ENCODE peak calls at places on chromosomes 5 and 9, in nine cellular contexts. R is CD8-positive, alpha-beta T cell; V is lung; T is neural progenitor cell; F is OCI-LY7; D is DND-41; Q is SJCRH30; O is adrenal gland; N is fibroblast of lung. X is an unnamed sample. For H3K4me1, the result is how much of the 10 kb centered on the place peaks cover.

GRCh38 chr5:43073597-43074546 is 33.8 kb upstream of the ANXA2R start:
- DNase-seq in O (peak), F (peak), N (peak), Q (peak), V (no peak), T (peak), D (peak), R (peak), X (peak)

GRCh38 chr5:54835642-54836041 is 149.8 kb downstream of the ESM1 start:
- DNase-seq in D (no peak), Q (no peak), N (peak), O (no peak), R (no peak), T (no peak), F (no peak), V (no peak), X (no peak)

GRCh38 chr5:142317673-142318261 is 7.1 kb downstream of the SPRY4 start:
- DNase-seq in D (no peak), F (no peak), R (no peak), T (no peak), O (no peak), Q (no peak), N (peak), V (no peak), X (no peak)

GRCh38 chr9:127809562-127810377 is 7.1 kb downstream of the FPGS start:
- DNase-seq in F (peak), D (no peak), V (no peak), N (no peak), Q (no peak), T (peak), O (no peak), R (no peak), X (no peak)

GRCh38 chr9:130946778-130947617 is 8.0 kb upstream of the FIBCD1 start:
- DNase-seq in Q (peak), O (no peak), V (no peak), D (peak), N (peak), F (no peak), R (no peak), T (no peak), X (no peak)

GRCh38 chr5:171312129-171312819 is 3.2 kb downstream of the TLX3 start:
- DNase-seq in Q (no peak), D (peak), O (no peak), R (no peak), T (peak), N (peak), F (no peak), V (no peak), X (no peak)

GRCh38 chr5:170311856-170312405 is 14.4 kb upstream of the LCP2 start:
- DNase-seq in V (no peak), O (no peak), F (no peak), D (no peak), R (no peak), T (no peak), N (no peak), Q (no peak), X (no peak)

GRCh38 chr9:136538599-136539426 is 7.0 kb downstream of the NOTCH1 start:
- DNase-seq in D (no peak), Q (no peak), O (no peak), V (no peak), T (no peak), N (no peak), R (peak), F (peak), X (peak)

GRCh38 chr9:25677301-25678146 is 720 bp downstream of the TUSC1 start:
- DNase-seq in F (no peak), T (peak), O (peak), Q (peak), R (no peak), N (peak), V (peak), D (no peak), X (no peak)

GRCh38 chr9:111910428-111910827 is 13.8 kb downstream of the UGCG start:
- DNase-seq in Q (no peak), F (no peak), O (no peak), R (no peak), V (no peak), N (no peak), T (no peak), D (no peak), X (no peak)

GRCh38 chr9:131597246-131597645 is 51.9 kb downstream of the PRRT1B start:
- DNase-seq in F (no peak), O (no peak), R (no peak), Q (no peak), T (no peak), D (no peak), V (no peak), N (no peak), X (no peak)

GRCh38 chr9:113621309-113621791 is 157.8 kb downstream of the RGS3 start:
- DNase-seq in D (no peak), T (peak), N (peak), F (no peak), R (no peak), V (no peak), O (peak), Q (peak), X (no peak)

GRCh38 chr9:113620377-113621161 is 157.0 kb downstream of the RGS3 start:
- DNase-seq in N (peak), V (peak), O (peak), Q (peak), F (no peak), T (peak), D (no peak), R (no peak), X (no peak)

GRCh38 chr9:113622600-113623400 is 159.3 kb downstream of the RGS3 start:
- DNase-seq in N (peak), O (no peak), F (peak), R (no peak), V (no peak), T (no peak), D (no peak), Q (peak), X (no peak)

GRCh38 chr9:113623851-113624485 is 160.4 kb downstream of the RGS3 start:
- DNase-seq in F (no peak), N (no peak), T (no peak), V (no peak), R (no peak), D (no peak), Q (no peak), O (no peak), X (no peak)

DNA sequence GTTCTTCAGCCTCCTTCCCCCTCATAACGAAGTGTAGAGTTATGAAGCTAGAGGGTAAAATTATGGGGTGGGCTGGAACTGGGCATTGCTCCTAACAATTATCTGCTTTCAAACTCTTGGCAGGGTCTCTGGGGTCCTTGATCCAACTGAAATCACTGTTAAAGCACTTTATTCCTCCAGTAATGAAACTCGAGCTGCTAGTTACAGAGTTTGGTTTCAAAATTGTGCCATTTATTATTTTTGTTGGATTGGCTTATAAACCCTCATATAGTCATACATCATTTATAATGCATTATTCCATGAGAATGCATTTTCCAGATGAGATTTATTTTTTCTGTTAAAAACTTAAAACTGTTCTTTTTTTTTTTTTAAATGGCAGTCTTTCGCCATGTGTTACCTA is 158.5 kb downstream of the RGS3 start:
- DNase-seq in T (no peak), Q (no peak), V (no peak), R (no peak), F (no peak), D (no peak), N (no peak), O (no peak), X (no peak)
- H3K27ac ChIP-seq in T (no peak), Q (peak), V (no peak), R (no peak), F (no peak), D (no peak), N (peak), O (no peak), X (no peak)

GRCh38 chr5:134411546-134412266 is at the start of gene CDKN2AIPNL:
- DNase-seq in D (peak), R (peak), N (peak), V (peak), T (peak), O (peak), Q (peak), F (peak), X (peak)
- H3K4me1 ChIP-seq in D (under half), R (under half), N (under half), V (under half), T (under half), O (under half), Q (under half), F (under half), X (under half)

GRCh38 chr5:78546597-78546996 is 102.0 kb downstream of the LHFPL2 start:
- DNase-seq in R (no peak), F (no peak), O (no peak), D (no peak), N (peak), Q (no peak), T (no peak), V (no peak), X (no peak)
- H3K27ac ChIP-seq in R (no peak), F (no peak), O (no peak), D (no peak), N (peak), Q (no peak), T (no peak), V (no peak), X (no peak)

DNA sequence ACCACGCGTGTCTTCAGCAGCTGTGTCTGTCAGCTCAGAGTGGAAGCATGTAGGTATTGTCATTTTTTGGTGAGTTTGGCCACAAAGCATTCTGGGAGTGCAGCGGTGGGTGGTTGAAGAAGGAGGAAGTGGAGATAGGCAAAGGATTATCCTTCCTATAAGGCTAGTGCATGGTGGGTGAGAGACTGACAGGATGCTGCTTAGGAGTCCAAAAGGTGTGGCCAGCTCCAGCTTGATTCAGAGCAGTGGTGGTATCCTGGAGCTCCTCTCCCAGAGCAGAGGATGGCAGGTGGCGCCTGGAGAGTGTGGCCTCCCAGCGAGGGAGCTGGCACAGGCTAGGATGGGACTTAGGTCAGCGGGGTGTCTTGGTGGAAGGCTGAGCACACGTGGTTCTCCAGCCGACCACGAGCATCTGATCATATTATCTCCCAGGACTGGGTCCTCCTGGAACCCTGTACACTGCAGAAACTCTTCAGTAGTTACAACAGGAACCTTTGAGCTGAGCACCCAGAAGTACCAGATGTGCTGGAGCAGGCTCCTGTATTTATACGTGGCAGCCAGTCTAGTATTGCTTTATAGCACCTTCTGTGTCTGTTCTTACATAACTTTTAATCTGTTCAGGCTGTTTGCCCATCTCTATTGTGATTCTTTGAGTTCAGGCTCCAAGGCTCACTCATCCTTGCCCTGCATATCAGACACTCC is 29.6 kb downstream of the MAML1 start:
- DNase-seq in F (peak), D (peak), V (no peak), Q (peak), R (peak), O (no peak), T (no peak), N (no peak), X (peak)
- H3K4me1 ChIP-seq in F (under half), D (under half), V (under half), Q (under half), R (under half), O (under half), T (under half), N (under half), X (half or more)

GRCh38 chr9:105264380-105264779 is 19.9 kb downstream of the SLC44A1 start:
- DNase-seq in V (no peak), O (no peak), T (no peak), D (no peak), N (peak), F (no peak), Q (no peak), R (no peak), X (no peak)
- H3K27ac ChIP-seq in V (no peak), O (no peak), T (no peak), D (no peak), N (no peak), F (no peak), Q (no peak), R (no peak), X (no peak)

GRCh38 chr5:131532016-131532640 is 102.9 kb downstream of the RAPGEF6 start:
- DNase-seq in R (no peak), Q (no peak), V (no peak), N (no peak), O (no peak), D (no peak), T (no peak), F (no peak), X (peak)
- H3K4me1 ChIP-seq in R (half or more), Q (under half), V (under half), N (under half), O (under half), D (under half), T (under half), F (under half), X (half or more)

DNA sequence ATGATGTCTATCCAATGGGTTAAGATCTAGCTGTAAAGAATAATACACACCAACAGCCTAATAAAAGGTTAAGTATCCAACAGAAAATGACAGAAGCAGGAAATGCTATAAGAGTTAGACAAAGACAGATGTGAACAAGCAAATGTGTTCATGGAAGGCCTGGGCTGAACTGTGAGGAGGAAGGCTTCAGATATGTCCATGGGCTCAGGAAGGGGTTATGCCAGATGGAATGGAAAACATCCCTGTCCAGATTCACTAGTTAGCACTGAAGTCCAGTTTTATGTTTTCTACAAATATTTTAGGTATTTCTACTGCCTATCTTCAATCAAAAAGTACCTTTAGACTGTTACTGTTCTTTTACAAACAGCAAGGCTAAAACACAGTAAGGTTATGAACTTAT is 27.1 kb downstream of the ERAP1 start:
- DNase-seq in D (no peak), O (no peak), F (no peak), N (peak), Q (no peak), T (no peak), R (no peak), V (no peak), X (no peak)
- H3K27ac ChIP-seq in D (no peak), O (peak), F (no peak), N (peak), Q (no peak), T (no peak), R (no peak), V (no peak), X (no peak)